ENCODE peak calls at places on chromosomes 13 and 19, in five cellular contexts. S, O, K, T and L are unnamed samples.

GRCh38 chr19:57664269-57665127 is 4.2 kb upstream of the ZSCAN4 start:
- DNase-seq in O (peak), S (peak), T (peak), K (no peak), L (no peak)

GRCh38 chr19:35458821-35459391 is 10.8 kb downstream of the FFAR2 start:
- DNase-seq in S (peak), T (no peak), O (peak), K (no peak), L (peak)

GRCh38 chr13:48344264-48344663 is 40.7 kb downstream of the RB1 start:
- DNase-seq in S (no peak), T (no peak), O (no peak), K (no peak), L (no peak)

GRCh38 chr13:99103536-99103935 is 97.1 kb upstream of the UBAC2 start:
- DNase-seq in T (no peak), O (no peak), S (no peak), K (no peak), L (no peak)

GRCh38 chr13:45522571-45522970 is 57.8 kb downstream of the COG3 start:
- DNase-seq in K (no peak), O (no peak), S (no peak), T (no peak), L (no peak)

GRCh38 chr13:31982540-31982939 is 49.0 kb upstream of the FRY start:
- DNase-seq in O (no peak), K (no peak), S (peak), T (peak), L (peak)

GRCh38 chr13:104750377-104750776 is 1684.2 kb upstream of the SLC10A2 start:
- DNase-seq in K (no peak), S (no peak), O (no peak), T (no peak), L (no peak)

GRCh38 chr13:106566682-106567420 is 1.1 kb downstream of the ARGLU1 start:
- DNase-seq in S (peak), O (peak), T (peak), K (no peak), L (no peak)

GRCh38 chr19:42291437-42291815 is 10.5 kb upstream of the PRR19 start:
- DNase-seq in O (no peak), K (no peak), T (no peak), S (no peak), L (no peak)

GRCh38 chr19:45863840-45864628 is at the start of gene FOXA3:
- DNase-seq in T (no peak), S (peak), K (no peak), O (peak), L (no peak)

GRCh38 chr19:11142528-11143171 is 12.9 kb downstream of the SPC24 start:
- DNase-seq in T (no peak), S (peak), K (no peak), O (no peak), L (peak)

GRCh38 chr19:49560358-49560900 is 19.9 kb downstream of the NOSIP start:
- DNase-seq in T (no peak), K (no peak), O (no peak), S (no peak), L (no peak)

GRCh38 chr19:461664-462551 is 1.1 kb upstream of the SHC2 start:
- DNase-seq in S (peak), K (no peak), O (no peak), T (peak), L (no peak)

GRCh38 chr19:40813182-40813581 is 14.2 kb downstream of the EGLN2 start:
- DNase-seq in S (no peak), K (no peak), O (no peak), T (no peak), L (peak)

GRCh38 chr19:46176116-46176860 is 28.2 kb downstream of the IGFL2 start:
- DNase-seq in T (no peak), S (no peak), K (no peak), O (no peak), L (no peak)

GRCh38 chr13:39451301-39451700 is 151.7 kb downstream of the LHFPL6 start:
- DNase-seq in T (peak), S (no peak), K (peak), O (no peak), L (no peak)

GRCh38 chr13:99354371-99354951 is 47.3 kb upstream of the GPR183 start:
- DNase-seq in K (no peak), T (no peak), S (no peak), O (no peak), L (peak)

GRCh38 chr19:46495789-46496099 is at the start of gene PNMA8B:
- DNase-seq in S (no peak), T (peak), K (no peak), O (no peak), L (no peak)

GRCh38 chr13:74288361-74288911 is 154.2 kb upstream of the KLF12 start:
- DNase-seq in K (no peak), T (peak), S (no peak), O (no peak), L (no peak)

GRCh38 chr19:584240-585001 is 5.3 kb upstream of the HCN2 start:
- DNase-seq in T (no peak), O (peak), S (no peak), K (no peak), L (no peak)

GRCh38 chr13:104253063-104253680 is 1187.0 kb upstream of the SLC10A2 start:
- DNase-seq in T (peak), O (no peak), S (no peak), K (peak), L (no peak)

GRCh38 chr13:21805733-21806132 is 134.9 kb downstream of the FGF9 start:
- DNase-seq in K (no peak), T (no peak), S (no peak), O (no peak), L (no peak)

GRCh38 chr13:50576156-50576555 is 267.3 kb downstream of the DLEU7 start:
- DNase-seq in T (peak), S (no peak), O (no peak), K (no peak), L (no peak)

GRCh38 chr13:76879211-76879875 is 6.9 kb downstream of the KCTD12 start:
- DNase-seq in S (no peak), T (no peak), O (peak), K (no peak), L (peak)

GRCh38 chr13:108020027-108020426 is 195.3 kb downstream of the LIG4 start:
- DNase-seq in O (no peak), S (no peak), T (no peak), K (no peak), L (no peak)

GRCh38 chr13:31051999-31052398 is 109.7 kb downstream of the HSPH1 start:
- DNase-seq in K (no peak), O (no peak), S (no peak), T (no peak), L (no peak)

GRCh38 chr19:2469102-2469914 is 6.6 kb upstream of the GADD45B start:
- DNase-seq in S (no peak), T (no peak), K (no peak), O (no peak), L (peak)

GRCh38 chr19:11446652-11447301 is 11.3 kb downstream of the PRKCSH start:
- DNase-seq in S (no peak), T (no peak), K (no peak), O (peak), L (no peak)

GRCh38 chr19:741506-742131 is 9.3 kb upstream of the MISP start:
- DNase-seq in S (peak), T (no peak), K (no peak), O (no peak), L (no peak)

GRCh38 chr13:52414963-52415362 is 9.0 kb upstream of the THSD1 start:
- DNase-seq in K (no peak), T (no peak), O (no peak), S (no peak), L (no peak)

GRCh38 chr13:43265028-43265427 is 241.6 kb downstream of the DNAJC15 start:
- DNase-seq in T (no peak), O (no peak), K (no peak), S (no peak), L (no peak)

GRCh38 chr19:15437355-15438123 is 12.2 kb downstream of the WIZ start:
- DNase-seq in K (no peak), S (peak), O (no peak), T (no peak), L (no peak)

GRCh38 chr13:43831088-43831487 is 44.3 kb upstream of the ENOX1 start:
- DNase-seq in K (no peak), T (no peak), O (no peak), S (no peak), L (no peak)

GRCh38 chr19:27774337-27774736 is 1438.6 kb downstream of the UQCRFS1 start:
- DNase-seq in O (no peak), T (no peak), S (no peak), K (no peak), L (no peak)